ENCODE peak calls at places on chromosomes 16 and 17, in seven cellular contexts. H is astrocyte, G is lung, V is small intestine, Z is adipocyte, D is aorta, E is cardiac muscle cell. N is an unnamed sample.

GRCh38 chr17:60577147-60577925 is 22.7 kb upstream of the PPM1D start:
- DNase-seq in G (no peak), H (peak; percentile 24), Z (peak; percentile 76), D (no peak), V (peak; percentile 59), E (peak; percentile 75), N (peak; percentile 9)

GRCh38 chr16:85119333-85120005 is 7.2 kb upstream of the CIBAR2 start:
- DNase-seq in H (no peak), G (no peak), E (no peak), D (no peak), Z (no peak), V (no peak), N (no peak)

GRCh38 chr17:67606471-67606870 is 111.3 kb upstream of the NOL11 start:
- DNase-seq in Z (no peak), V (peak; percentile 47), H (peak; percentile 19), G (peak; percentile 45), D (no peak), E (peak; percentile 49), N (no peak)

GRCh38 chr16:69796285-69797118 is 34.4 kb downstream of the WWP2 start:
- DNase-seq in E (peak; percentile 81), H (peak; percentile 38), V (peak; percentile 77), D (no peak), G (peak; percentile 38), Z (peak; percentile 85), N (peak; percentile 40)

GRCh38 chr16:23556881-23557778 is at the start of the genes EARS2 and UBFD1:
- DNase-seq in E (peak; percentile 100), H (peak; percentile 93), D (peak; percentile 99), Z (peak; percentile 99), V (peak; percentile 99), G (peak; percentile 98), N (peak; percentile 96)

GRCh38 chr16:19644877-19645276 is 73.2 kb downstream of the KNOP1 start:
- DNase-seq in V (no peak), G (no peak), D (no peak), H (no peak), Z (peak; percentile 7), E (peak; percentile 79), N (no peak)

GRCh38 chr17:37050905-37051304 is 102.2 kb downstream of the AATF start:
- DNase-seq in D (no peak), E (no peak), G (no peak), Z (no peak), V (peak; percentile 33), H (peak; percentile 53), N (no peak)

GRCh38 chr16:3413730-3414379 is 12.8 kb downstream of the ZNF174 start:
- DNase-seq in V (no peak), E (peak; percentile 9), H (no peak), D (no peak), G (no peak), Z (no peak), N (no peak)

GRCh38 chr17:12727076-12727750 is 61.5 kb downstream of the MYOCD start:
- DNase-seq in Z (peak; percentile 73), E (peak; percentile 52), V (no peak), D (no peak), G (no peak), H (no peak), N (no peak)

GRCh38 chr16:2535644-2536021 is 2.2 kb upstream of the PDPK1 start:
- DNase-seq in E (peak; percentile 66), Z (no peak), G (peak; percentile 40), V (no peak), D (peak; percentile 74), H (peak; percentile 64), N (no peak)

GRCh38 chr16:89562939-89563338 is 2.5 kb downstream of the RPL13 start:
- DNase-seq in G (no peak), D (no peak), Z (no peak), V (no peak), E (no peak), H (no peak), N (no peak)

GRCh38 chr16:19757762-19758595 is 39.9 kb downstream of the IQCK start:
- DNase-seq in V (no peak), H (no peak), G (no peak), Z (no peak), D (no peak), E (peak; percentile 60), N (no peak)

GRCh38 chr16:66904428-66904845 is 14.2 kb downstream of the CDH16 start:
- DNase-seq in H (no peak), V (no peak), G (no peak), D (peak; percentile 73), Z (no peak), E (no peak), N (no peak)

GRCh38 chr16:63467513-63467912 is 1431.3 kb upstream of the CDH8 start:
- DNase-seq in Z (no peak), D (no peak), V (no peak), H (no peak), E (peak; percentile 1), G (no peak), N (no peak)

GRCh38 chr17:47693667-47694017 is 319 bp upstream of the TBKBP1 start:
- DNase-seq in H (no peak), V (no peak), D (no peak), G (no peak), Z (no peak), E (no peak), N (no peak)

GRCh38 chr16:67514382-67514828 is 14.2 kb upstream of the RIPOR1 start:
- DNase-seq in V (peak; percentile 79), Z (peak; percentile 95), E (peak; percentile 92), G (peak; percentile 67), H (peak; percentile 59), D (peak; percentile 86), N (peak; percentile 78)

GRCh38 chr17:73211745-73212144 is 18.9 kb downstream of the COG1 start:
- DNase-seq in V (no peak), D (no peak), G (no peak), H (no peak), Z (no peak), E (peak; percentile 54), N (peak; percentile 76)

GRCh38 chr17:20063665-20064648 is 54.8 kb downstream of the SPECC1 start:
- DNase-seq in E (peak; percentile 95), G (peak; percentile 74), H (peak; percentile 87), Z (peak; percentile 96), V (no peak), D (peak; percentile 90), N (no peak)

DNA sequence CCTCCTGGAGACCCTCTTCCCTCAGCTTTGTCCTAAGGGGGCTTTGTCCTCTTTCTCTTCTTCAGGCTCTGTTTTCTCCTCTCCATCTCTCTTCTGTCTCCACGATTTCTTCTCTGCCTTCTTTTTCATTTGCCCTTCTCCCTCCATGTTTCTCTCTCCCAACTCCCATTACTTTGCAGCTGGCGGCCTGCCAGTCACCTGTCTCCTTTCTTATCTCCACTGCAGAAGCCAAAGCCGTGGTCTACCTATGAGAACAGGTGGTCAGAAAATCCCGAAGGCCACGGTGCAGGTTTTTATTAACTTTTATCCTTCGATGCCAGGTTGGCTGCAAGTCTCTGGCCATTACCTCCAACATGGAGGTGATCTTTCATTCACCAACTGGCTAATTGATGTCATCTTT is 45.1 kb downstream of the FZD2 start:
- DNase-seq in D (no peak), H (no peak), G (no peak), Z (no peak), E (no peak), V (no peak), N (no peak)
- H3K4me1 ChIP-seq in D (no peaks in the 10 kb centered on the region), H (peaks cover 26% of the 10 kb centered on the region), G (no peaks in the 10 kb centered on the region), Z (peaks cover 36% of the 10 kb centered on the region), E (peaks cover 13% of the 10 kb centered on the region), V (no peaks in the 10 kb centered on the region), N (no peaks in the 10 kb centered on the region)

DNA sequence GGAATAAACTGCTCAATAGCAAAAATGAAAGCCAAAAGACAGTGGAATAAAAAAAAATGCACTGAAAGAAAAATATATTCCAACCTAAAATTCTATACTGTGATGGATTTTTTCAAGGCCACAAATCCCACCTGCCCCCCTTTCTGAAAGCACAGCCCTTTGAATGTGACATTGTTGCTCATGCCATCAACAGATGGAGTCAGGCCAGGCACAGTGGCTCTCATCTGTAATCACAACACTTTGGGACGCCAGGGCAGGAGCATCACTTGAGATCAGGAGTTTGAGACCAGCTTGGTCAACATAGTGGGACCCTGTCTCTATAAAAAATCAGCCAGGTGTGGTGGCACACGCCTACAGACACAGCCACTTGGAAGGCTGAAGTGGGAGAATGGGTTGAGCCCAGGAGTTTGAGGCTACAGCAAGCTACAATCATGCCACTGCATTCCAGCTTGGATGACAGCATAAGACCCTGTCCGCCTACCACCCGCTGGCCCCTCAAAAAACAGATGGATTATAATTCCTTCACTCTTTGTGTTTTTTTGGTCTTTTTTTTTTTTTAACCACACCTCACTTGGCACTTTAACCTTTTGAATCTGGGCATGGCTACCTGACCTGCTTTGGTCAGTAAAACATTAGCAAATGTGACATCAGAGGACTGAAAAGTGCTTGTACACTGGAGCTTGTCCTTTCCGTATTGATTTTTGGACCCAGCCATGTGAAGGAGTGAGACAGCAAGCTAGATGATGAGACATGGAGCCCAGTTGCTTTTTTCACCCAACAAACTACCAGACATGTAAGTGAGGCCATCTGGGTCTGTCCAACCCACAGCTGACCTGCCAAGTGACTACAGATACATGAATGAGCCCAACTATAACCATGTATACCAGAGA is 36.3 kb downstream of the GLG1 start:
- DNase-seq in Z (no peak), H (no peak), G (no peak), D (no peak), E (no peak), V (peak; percentile 89), N (no peak)
- H3K4me1 ChIP-seq in Z (peaks cover 5% of the 10 kb centered on the region), H (no peaks in the 10 kb centered on the region), G (peaks cover 5% of the 10 kb centered on the region), D (no peaks in the 10 kb centered on the region), E (peaks cover 4% of the 10 kb centered on the region), V (peaks cover 12% of the 10 kb centered on the region), N (peaks cover 28% of the 10 kb centered on the region)

GRCh38 chr17:40458001-40458791 is 14.9 kb downstream of the IGFBP4 start:
- DNase-seq in E (peak; percentile 84), H (peak; percentile 85), Z (peak; percentile 88), G (no peak), D (no peak), V (peak; percentile 74), N (no peak)
- H3K4me1 ChIP-seq in E (peaks cover 46% of the 10 kb centered on the region), H (peaks cover 36% of the 10 kb centered on the region), Z (peaks cover 91% of the 10 kb centered on the region), G (peaks cover 3% of the 10 kb centered on the region), D (no peaks in the 10 kb centered on the region), V (no peaks in the 10 kb centered on the region), N (no peaks in the 10 kb centered on the region)

DNA sequence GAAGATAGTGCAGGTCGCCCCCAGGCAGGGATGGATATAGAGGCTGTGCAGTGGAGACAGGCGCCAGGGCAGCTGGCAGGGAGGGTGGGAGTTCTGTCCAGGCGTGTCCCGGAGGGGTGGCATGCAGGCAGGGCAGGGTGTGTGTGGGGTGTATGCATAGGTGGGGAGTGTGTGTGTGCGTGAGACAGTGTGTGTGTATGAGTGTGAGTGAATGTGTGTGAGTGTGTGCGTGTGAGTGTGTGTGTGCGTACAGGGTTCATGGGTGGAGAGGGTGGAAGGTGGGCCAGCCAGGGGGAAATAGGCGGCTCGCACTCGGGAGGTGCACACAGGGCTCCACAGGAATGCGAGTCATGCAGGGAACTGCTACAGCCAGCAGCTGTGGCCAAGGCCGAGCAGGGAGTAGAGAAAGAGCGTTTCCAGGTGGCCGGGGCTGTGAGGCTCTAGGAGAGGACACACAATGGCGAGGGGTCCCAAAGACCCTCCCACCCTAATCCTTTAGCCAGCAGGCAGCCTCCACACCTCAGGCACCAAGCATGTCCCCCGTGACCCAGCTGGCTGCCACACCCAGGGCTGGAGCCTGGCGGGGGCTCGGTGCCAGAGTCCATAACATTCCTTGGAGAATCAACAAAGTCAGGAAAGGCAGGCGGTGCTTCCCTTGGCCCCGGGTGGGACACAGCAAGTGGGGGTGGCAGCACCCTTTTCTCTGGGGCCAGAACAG is 4.6 kb downstream of the PLCD3 start:
- DNase-seq in D (peak; percentile 88), G (peak; percentile 51), E (peak; percentile 44), H (peak; percentile 48), Z (peak; percentile 65), V (peak; percentile 78), N (no peak)
- H3K4me1 ChIP-seq in D (peaks cover 3% of the 10 kb centered on the region), G (peaks cover 8% of the 10 kb centered on the region), E (peaks cover 14% of the 10 kb centered on the region), H (peaks cover 59% of the 10 kb centered on the region), Z (peaks cover 54% of the 10 kb centered on the region), V (no peaks in the 10 kb centered on the region), N (no peaks in the 10 kb centered on the region)

N was measured in naive thymus-derived CD4-positive, alpha-beta T cell.